ENCODE peak calls at places on chromosomes 11 and 22, in six cellular contexts. One of them, this sample, is unnamed.

GRCh38 chr11:19421134-19421533 is 180.4 kb upstream of the E2F8 start:
- DNase-seq in BJ: no peak
- DNase-seq in upper lobe of left lung: no peak
- DNase-seq in endothelial cell: no peak
- DNase-seq in neural crest cell: no peak
- DNase-seq in esophagus squamous epithelium: no peak
- DNase-seq in this sample: no peak

GRCh38 chr11:106624377-106624776 is 393.9 kb downstream of the GUCY1A2 start:
- DNase-seq in BJ: no peak
- DNase-seq in esophagus squamous epithelium: no peak
- DNase-seq in upper lobe of left lung: no peak
- DNase-seq in endothelial cell: no peak
- DNase-seq in neural crest cell: no peak
- DNase-seq in this sample: peak

GRCh38 chr22:47928626-47929025 is 1166.2 kb downstream of the TBC1D22A start:
- DNase-seq in esophagus squamous epithelium: no peak
- DNase-seq in neural crest cell: no peak
- DNase-seq in upper lobe of left lung: no peak
- DNase-seq in endothelial cell: no peak
- DNase-seq in BJ: no peak
- DNase-seq in this sample: no peak

GRCh38 chr11:70399681-70400112 is 1.4 kb downstream of the CTTN start:
- DNase-seq in neural crest cell: no peak
- DNase-seq in upper lobe of left lung: peak
- DNase-seq in esophagus squamous epithelium: no peak
- DNase-seq in BJ: peak
- DNase-seq in endothelial cell: peak
- DNase-seq in this sample: peak

GRCh38 chr11:130371004-130371590 is 56.4 kb upstream of the ZBTB44 start:
- DNase-seq in BJ: no peak
- DNase-seq in endothelial cell: no peak
- DNase-seq in neural crest cell: no peak
- DNase-seq in upper lobe of left lung: no peak
- DNase-seq in esophagus squamous epithelium: no peak
- DNase-seq in this sample: no peak

GRCh38 chr11:46676436-46677158 is 23.8 kb downstream of the ARHGAP1 start:
- DNase-seq in neural crest cell: no peak
- DNase-seq in endothelial cell: peak
- DNase-seq in BJ: no peak
- DNase-seq in esophagus squamous epithelium: no peak
- DNase-seq in upper lobe of left lung: peak
- DNase-seq in this sample: no peak

GRCh38 chr11:44737686-44738085 is 10.9 kb downstream of the TSPAN18 start:
- DNase-seq in BJ: no peak
- DNase-seq in upper lobe of left lung: no peak
- DNase-seq in endothelial cell: no peak
- DNase-seq in neural crest cell: no peak
- DNase-seq in esophagus squamous epithelium: no peak
- DNase-seq in this sample: no peak

GRCh38 chr11:34706709-34707461 is 86.0 kb downstream of the EHF start:
- DNase-seq in esophagus squamous epithelium: no peak
- DNase-seq in endothelial cell: no peak
- DNase-seq in neural crest cell: no peak
- DNase-seq in upper lobe of left lung: no peak
- DNase-seq in BJ: no peak
- DNase-seq in this sample: no peak

GRCh38 chr11:44625759-44626523 is 60.5 kb downstream of the CD82 start:
- DNase-seq in endothelial cell: no peak
- DNase-seq in upper lobe of left lung: no peak
- DNase-seq in esophagus squamous epithelium: no peak
- DNase-seq in neural crest cell: no peak
- DNase-seq in BJ: no peak
- DNase-seq in this sample: no peak

GRCh38 chr11:125561924-125562323 is 7.4 kb upstream of the EI24 start:
- DNase-seq in upper lobe of left lung: no peak
- DNase-seq in neural crest cell: no peak
- DNase-seq in esophagus squamous epithelium: no peak
- DNase-seq in endothelial cell: no peak
- DNase-seq in BJ: no peak
- DNase-seq in this sample: no peak

GRCh38 chr22:21665047-21665851 is 563 bp upstream of the PPIL2 start:
- DNase-seq in endothelial cell: no peak
- DNase-seq in neural crest cell: no peak
- DNase-seq in BJ: no peak
- DNase-seq in upper lobe of left lung: no peak
- DNase-seq in esophagus squamous epithelium: no peak
- DNase-seq in this sample: no peak
- TF ChIP-seq CTCF in endothelial cell: no peak
- TF ChIP-seq CTCF in neural crest cell: no peak
- TF ChIP-seq CTCF in BJ: no peak
- TF ChIP-seq CTCF in upper lobe of left lung: no peak
- TF ChIP-seq CTCF in esophagus squamous epithelium: no peak
- TF ChIP-seq CTCF in this sample: no peak

DNA sequence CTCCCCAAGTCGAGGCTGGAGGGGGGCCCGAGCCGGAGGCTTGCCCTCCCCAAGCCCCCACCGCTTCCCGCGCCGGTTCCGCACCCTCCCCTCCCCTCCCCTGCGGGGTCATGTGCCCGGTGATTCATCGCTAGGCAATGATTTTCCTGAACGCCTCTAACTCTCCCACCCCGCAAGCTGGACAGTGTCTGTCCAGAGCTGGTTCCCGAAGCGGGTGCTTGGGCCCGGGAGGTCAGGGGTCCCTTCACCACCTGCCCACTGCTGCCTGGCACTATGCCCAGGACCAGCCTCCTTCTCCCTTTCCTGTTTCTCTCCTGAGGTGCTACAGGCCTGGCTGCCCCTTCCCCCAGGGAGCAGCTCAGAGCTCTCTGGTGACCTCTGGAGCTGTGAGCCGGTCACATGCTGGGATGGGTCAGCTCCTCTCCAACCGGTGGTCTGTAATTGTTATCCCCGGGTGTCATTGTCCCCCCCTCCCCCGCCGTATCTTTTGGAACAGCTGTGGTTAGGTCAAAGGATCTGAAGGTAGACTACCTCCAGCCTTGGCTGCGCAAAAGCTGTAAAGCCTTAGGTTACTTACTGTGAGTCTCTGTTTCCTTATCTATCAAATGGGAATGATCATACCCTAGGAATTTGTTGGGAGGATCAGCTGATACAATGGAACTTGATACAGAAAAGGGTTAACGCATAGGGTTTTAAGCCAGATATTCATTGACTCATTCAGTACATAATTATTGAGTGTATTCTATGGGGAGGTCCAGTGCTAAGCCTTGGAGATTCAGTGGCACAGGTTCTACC is 722 bp downstream of the STX3 start:
- DNase-seq in neural crest cell: peak
- DNase-seq in BJ: no peak
- DNase-seq in upper lobe of left lung: peak
- DNase-seq in endothelial cell: peak
- DNase-seq in esophagus squamous epithelium: no peak
- DNase-seq in this sample: peak
- TF ChIP-seq CTCF in neural crest cell: no peak
- TF ChIP-seq CTCF in BJ: peak
- TF ChIP-seq CTCF in upper lobe of left lung: no peak
- TF ChIP-seq CTCF in endothelial cell: no peak
- TF ChIP-seq CTCF in esophagus squamous epithelium: no peak
- TF ChIP-seq CTCF in this sample: no peak

DNA sequence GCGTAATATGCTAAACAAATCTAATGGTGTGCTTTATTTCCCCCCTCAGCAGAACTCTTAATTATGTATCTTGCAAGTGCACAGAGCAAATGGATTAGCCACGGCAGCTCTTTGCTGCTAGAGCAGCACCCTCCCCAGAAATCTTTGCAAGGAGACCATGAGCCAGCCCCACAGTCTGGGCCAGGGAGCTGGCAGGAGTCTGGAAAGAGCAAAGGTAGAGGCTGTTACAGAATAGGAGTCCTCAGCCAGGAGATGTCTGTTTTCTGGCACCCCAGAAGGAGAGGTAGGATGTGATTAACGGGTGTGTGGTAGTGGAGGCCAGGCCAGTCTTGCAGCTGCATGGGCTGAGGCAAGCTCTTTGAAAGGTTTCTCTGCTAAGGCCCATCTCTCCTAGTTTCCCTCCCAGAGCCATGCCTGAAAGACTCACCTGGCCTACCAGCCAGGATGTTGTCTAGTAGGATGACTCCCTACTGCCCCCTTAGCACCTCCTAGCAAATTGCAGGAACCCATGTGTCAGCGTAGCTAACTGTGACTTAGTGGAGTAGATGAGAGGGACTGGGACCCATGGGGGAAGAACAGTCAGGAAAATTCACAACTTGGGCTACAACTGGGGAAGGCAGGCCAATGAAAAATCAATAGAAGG is 557.2 kb downstream of the BUD13 start:
- DNase-seq in neural crest cell: no peak
- DNase-seq in esophagus squamous epithelium: no peak
- DNase-seq in upper lobe of left lung: no peak
- DNase-seq in BJ: no peak
- DNase-seq in endothelial cell: peak
- DNase-seq in this sample: no peak
- TF ChIP-seq CTCF in neural crest cell: peak
- TF ChIP-seq CTCF in esophagus squamous epithelium: no peak
- TF ChIP-seq CTCF in upper lobe of left lung: peak
- TF ChIP-seq CTCF in BJ: peak
- TF ChIP-seq CTCF in endothelial cell: peak
- TF ChIP-seq CTCF in this sample: peak

DNA sequence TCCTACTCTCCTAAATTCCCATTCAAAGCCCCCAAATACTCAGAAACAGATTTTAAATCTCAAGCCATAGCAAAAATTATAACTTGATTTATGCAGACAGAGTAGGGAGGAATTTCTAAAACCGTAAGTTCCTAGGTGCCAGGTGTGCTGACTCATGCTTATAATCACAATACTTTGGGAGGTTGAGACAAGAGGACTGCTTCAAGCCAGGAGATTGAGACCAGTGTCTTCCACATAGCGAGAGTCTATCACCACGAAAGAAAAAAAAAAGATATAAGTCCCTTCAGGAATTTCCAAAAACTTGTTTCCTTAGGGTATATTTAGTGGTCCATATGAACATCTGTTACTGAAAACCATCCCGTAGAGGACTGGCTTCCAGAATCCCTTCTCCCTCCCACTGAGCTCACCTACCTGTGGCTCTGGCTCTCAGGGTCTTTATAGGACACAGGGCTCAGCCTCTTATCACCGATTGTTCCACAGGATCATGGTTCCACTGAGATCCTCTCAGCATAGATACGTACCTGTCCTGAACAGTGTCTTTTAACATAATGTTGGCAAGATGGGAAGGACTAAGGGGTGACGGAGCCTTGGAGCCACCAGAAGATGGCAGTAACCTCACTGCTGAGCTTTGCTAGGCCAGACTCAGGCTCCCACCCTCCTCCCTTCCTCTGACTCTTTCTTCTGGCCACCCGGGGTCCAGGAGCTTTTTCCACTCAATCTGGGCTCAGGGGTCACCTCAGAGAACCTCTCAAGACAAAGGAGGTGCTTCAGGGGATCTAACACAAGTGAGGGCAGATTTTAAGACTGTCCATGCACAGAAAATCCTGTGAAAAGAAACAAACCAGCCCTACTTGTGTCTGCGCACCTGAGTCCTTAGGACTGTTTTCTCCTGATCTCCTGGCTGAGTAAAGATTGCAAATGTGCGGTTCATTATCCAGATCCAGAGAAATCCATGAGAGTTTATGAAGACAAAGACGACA is 117.5 kb upstream of the TOP3B start:
- DNase-seq in esophagus squamous epithelium: no peak
- DNase-seq in endothelial cell: no peak
- DNase-seq in BJ: no peak
- DNase-seq in upper lobe of left lung: no peak
- DNase-seq in neural crest cell: no peak
- DNase-seq in this sample: no peak
- TF ChIP-seq CTCF in esophagus squamous epithelium: no peak
- TF ChIP-seq CTCF in endothelial cell: no peak
- TF ChIP-seq CTCF in BJ: peak
- TF ChIP-seq CTCF in upper lobe of left lung: no peak
- TF ChIP-seq CTCF in neural crest cell: peak
- TF ChIP-seq CTCF in this sample: peak

GRCh38 chr11:12287374-12288211 is 89.8 kb upstream of the PARVA start:
- DNase-seq in BJ: peak
- DNase-seq in neural crest cell: peak
- DNase-seq in endothelial cell: peak
- DNase-seq in upper lobe of left lung: no peak
- DNase-seq in esophagus squamous epithelium: no peak
- DNase-seq in this sample: peak
- TF ChIP-seq CTCF in BJ: peak
- TF ChIP-seq CTCF in neural crest cell: peak
- TF ChIP-seq CTCF in endothelial cell: peak
- TF ChIP-seq CTCF in upper lobe of left lung: no peak
- TF ChIP-seq CTCF in esophagus squamous epithelium: no peak
- TF ChIP-seq CTCF in this sample: peak

GRCh38 chr11:68724293-68724692 is 27.0 kb downstream of the TESMIN start:
- DNase-seq in BJ: no peak
- DNase-seq in upper lobe of left lung: peak
- DNase-seq in esophagus squamous epithelium: no peak
- DNase-seq in endothelial cell: no peak
- DNase-seq in neural crest cell: no peak
- DNase-seq in this sample: no peak

GRCh38 chr11:68722143-68722542 is 29.2 kb downstream of the TESMIN start:
- DNase-seq in endothelial cell: no peak
- DNase-seq in BJ: no peak
- DNase-seq in esophagus squamous epithelium: no peak
- DNase-seq in neural crest cell: no peak
- DNase-seq in upper lobe of left lung: no peak
- DNase-seq in this sample: no peak

GRCh38 chr11:68727783-68728182 is 23.5 kb downstream of the TESMIN start:
- DNase-seq in upper lobe of left lung: no peak
- DNase-seq in esophagus squamous epithelium: no peak
- DNase-seq in BJ: no peak
- DNase-seq in endothelial cell: no peak
- DNase-seq in neural crest cell: no peak
- DNase-seq in this sample: peak
- TF ChIP-seq CTCF in upper lobe of left lung: no peak
- TF ChIP-seq CTCF in esophagus squamous epithelium: no peak
- TF ChIP-seq CTCF in BJ: no peak
- TF ChIP-seq CTCF in endothelial cell: no peak
- TF ChIP-seq CTCF in neural crest cell: no peak
- TF ChIP-seq CTCF in this sample: peak

DNA sequence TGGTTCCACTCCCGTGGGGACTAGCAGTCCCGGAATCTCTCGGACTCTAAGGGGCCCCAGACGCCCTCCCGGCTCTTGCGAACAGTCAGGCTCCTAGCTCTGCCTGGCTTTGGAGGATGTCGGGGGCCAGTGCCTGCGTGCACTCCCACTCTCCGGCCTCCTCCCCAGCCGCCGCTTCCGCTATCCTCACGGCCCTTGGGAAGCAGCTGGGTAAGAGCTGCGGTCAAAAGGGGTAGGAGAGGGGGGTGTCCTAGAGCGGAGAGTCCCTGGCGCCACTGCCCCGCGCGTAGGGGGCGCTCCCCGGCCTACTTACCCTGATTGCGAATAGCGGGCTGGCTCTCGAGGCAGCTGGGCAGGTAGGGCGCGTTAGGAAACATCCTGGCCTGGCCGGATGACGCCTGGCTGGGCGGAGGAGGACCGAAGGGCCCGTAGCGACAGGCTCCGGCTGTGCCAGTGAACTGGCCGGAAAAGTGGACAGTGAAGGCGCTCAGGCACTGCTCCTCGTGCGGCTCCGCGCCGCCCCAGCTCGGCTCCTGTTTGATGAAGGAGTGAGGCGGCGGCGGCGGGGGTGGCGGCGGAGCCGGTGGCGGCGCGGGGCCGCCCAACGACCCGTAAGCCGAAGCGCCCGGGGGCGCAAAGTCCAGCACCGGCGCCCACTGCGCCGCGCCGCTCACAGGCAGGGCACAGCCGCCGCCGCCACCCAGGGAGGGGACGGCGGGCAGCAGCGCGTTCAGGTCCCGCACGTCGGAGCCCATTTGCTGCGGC is 770 bp downstream of the WT1 start:
- DNase-seq in esophagus squamous epithelium: no peak
- DNase-seq in BJ: no peak
- DNase-seq in neural crest cell: peak
- DNase-seq in upper lobe of left lung: no peak
- DNase-seq in endothelial cell: peak
- DNase-seq in this sample: no peak
- TF ChIP-seq CTCF in esophagus squamous epithelium: no peak
- TF ChIP-seq CTCF in BJ: no peak
- TF ChIP-seq CTCF in neural crest cell: peak
- TF ChIP-seq CTCF in upper lobe of left lung: no peak
- TF ChIP-seq CTCF in endothelial cell: no peak
- TF ChIP-seq CTCF in this sample: no peak